ENCODE peak calls at places on chromosome 2, in ten cellular contexts. One of them, this sample, is unnamed.

GRCh38 chr2:88265352-88265960 is 95.3 kb downstream of the THNSL2 start:
- DNase-seq in anterior cingulate cortex: no peak
- DNase-seq in stimulated activated CD4-positive, alpha-beta T cell treated with anti-CD3 and anti-CD28 coated beads, Interleukin-15, amount 100 ng/mL, for 24 hours: peak
- DNase-seq in Caki2: peak
- DNase-seq in midbrain: no peak
- DNase-seq in NCI-H1417: no peak
- DNase-seq in HFFc6: no peak
- DNase-seq in H54: no peak
- DNase-seq in NCI-H1092 treated with DMSO at 0.1 percent for 48 hours: no peak
- DNase-seq in GM18507: no peak
- DNase-seq in this sample: no peak

GRCh38 chr2:145760781-145761649 is 1241.1 kb upstream of the ZEB2 start:
- DNase-seq in anterior cingulate cortex: no peak
- DNase-seq in stimulated activated CD4-positive, alpha-beta T cell treated with anti-CD3 and anti-CD28 coated beads, Interleukin-15, amount 100 ng/mL, for 24 hours: no peak
- DNase-seq in Caki2: peak
- DNase-seq in midbrain: no peak
- DNase-seq in NCI-H1417: no peak
- DNase-seq in HFFc6: peak
- DNase-seq in H54: no peak
- DNase-seq in NCI-H1092 treated with DMSO at 0.1 percent for 48 hours: no peak
- DNase-seq in GM18507: no peak
- DNase-seq in this sample: no peak

GRCh38 chr2:10053351-10053750 is 10.0 kb downstream of the KLF11 start:
- DNase-seq in anterior cingulate cortex: no peak
- DNase-seq in stimulated activated CD4-positive, alpha-beta T cell treated with anti-CD3 and anti-CD28 coated beads, Interleukin-15, amount 100 ng/mL, for 24 hours: no peak
- DNase-seq in Caki2: no peak
- DNase-seq in midbrain: no peak
- DNase-seq in NCI-H1417: no peak
- DNase-seq in HFFc6: no peak
- DNase-seq in H54: no peak
- DNase-seq in NCI-H1092 treated with DMSO at 0.1 percent for 48 hours: no peak
- DNase-seq in GM18507: no peak
- DNase-seq in this sample: no peak

GRCh38 chr2:191114403-191114886 is 36.3 kb downstream of the STAT4 start:
- DNase-seq in anterior cingulate cortex: no peak
- DNase-seq in stimulated activated CD4-positive, alpha-beta T cell treated with anti-CD3 and anti-CD28 coated beads, Interleukin-15, amount 100 ng/mL, for 24 hours: peak
- DNase-seq in Caki2: no peak
- DNase-seq in midbrain: no peak
- DNase-seq in NCI-H1417: no peak
- DNase-seq in HFFc6: no peak
- DNase-seq in H54: no peak
- DNase-seq in NCI-H1092 treated with DMSO at 0.1 percent for 48 hours: no peak
- DNase-seq in GM18507: peak
- DNase-seq in this sample: no peak

GRCh38 chr2:8956789-8957188 is 46.7 kb downstream of the MBOAT2 start:
- DNase-seq in anterior cingulate cortex: no peak
- DNase-seq in stimulated activated CD4-positive, alpha-beta T cell treated with anti-CD3 and anti-CD28 coated beads, Interleukin-15, amount 100 ng/mL, for 24 hours: no peak
- DNase-seq in Caki2: no peak
- DNase-seq in midbrain: no peak
- DNase-seq in NCI-H1417: no peak
- DNase-seq in HFFc6: no peak
- DNase-seq in H54: no peak
- DNase-seq in NCI-H1092 treated with DMSO at 0.1 percent for 48 hours: no peak
- DNase-seq in GM18507: no peak
- DNase-seq in this sample: no peak

GRCh38 chr2:179051250-179051649 is 1.3 kb upstream of the CCDC141 start:
- DNase-seq in anterior cingulate cortex: no peak
- DNase-seq in stimulated activated CD4-positive, alpha-beta T cell treated with anti-CD3 and anti-CD28 coated beads, Interleukin-15, amount 100 ng/mL, for 24 hours: no peak
- DNase-seq in Caki2: no peak
- DNase-seq in midbrain: no peak
- DNase-seq in NCI-H1417: no peak
- DNase-seq in HFFc6: no peak
- DNase-seq in H54: no peak
- DNase-seq in NCI-H1092 treated with DMSO at 0.1 percent for 48 hours: no peak
- DNase-seq in GM18507: no peak
- DNase-seq in this sample: no peak

GRCh38 chr2:152098033-152098797 is 629 bp downstream of the CACNB4 start:
- DNase-seq in anterior cingulate cortex: no peak
- DNase-seq in stimulated activated CD4-positive, alpha-beta T cell treated with anti-CD3 and anti-CD28 coated beads, Interleukin-15, amount 100 ng/mL, for 24 hours: peak
- DNase-seq in Caki2: no peak
- DNase-seq in midbrain: no peak
- DNase-seq in NCI-H1417: no peak
- DNase-seq in HFFc6: no peak
- DNase-seq in H54: peak
- DNase-seq in NCI-H1092 treated with DMSO at 0.1 percent for 48 hours: no peak
- DNase-seq in GM18507: peak
- DNase-seq in this sample: no peak

GRCh38 chr2:5365871-5366461 is 326.2 kb upstream of the SOX11 start:
- DNase-seq in anterior cingulate cortex: no peak
- DNase-seq in stimulated activated CD4-positive, alpha-beta T cell treated with anti-CD3 and anti-CD28 coated beads, Interleukin-15, amount 100 ng/mL, for 24 hours: peak
- DNase-seq in Caki2: peak
- DNase-seq in midbrain: peak
- DNase-seq in NCI-H1417: peak
- DNase-seq in HFFc6: no peak
- DNase-seq in H54: peak
- DNase-seq in NCI-H1092 treated with DMSO at 0.1 percent for 48 hours: peak
- DNase-seq in GM18507: peak
- DNase-seq in this sample: peak

GRCh38 chr2:62309465-62310091 is 113.7 kb downstream of the B3GNT2 start:
- DNase-seq in anterior cingulate cortex: no peak
- DNase-seq in stimulated activated CD4-positive, alpha-beta T cell treated with anti-CD3 and anti-CD28 coated beads, Interleukin-15, amount 100 ng/mL, for 24 hours: peak
- DNase-seq in Caki2: no peak
- DNase-seq in midbrain: no peak
- DNase-seq in NCI-H1417: no peak
- DNase-seq in HFFc6: no peak
- DNase-seq in H54: no peak
- DNase-seq in NCI-H1092 treated with DMSO at 0.1 percent for 48 hours: no peak
- DNase-seq in GM18507: no peak
- DNase-seq in this sample: no peak

GRCh38 chr2:43212931-43213330 is 13.5 kb downstream of the ZFP36L2 start:
- DNase-seq in anterior cingulate cortex: no peak
- DNase-seq in stimulated activated CD4-positive, alpha-beta T cell treated with anti-CD3 and anti-CD28 coated beads, Interleukin-15, amount 100 ng/mL, for 24 hours: no peak
- DNase-seq in Caki2: no peak
- DNase-seq in midbrain: peak
- DNase-seq in NCI-H1417: no peak
- DNase-seq in HFFc6: no peak
- DNase-seq in H54: no peak
- DNase-seq in NCI-H1092 treated with DMSO at 0.1 percent for 48 hours: no peak
- DNase-seq in GM18507: no peak
- DNase-seq in this sample: no peak

GRCh38 chr2:237818066-237818473 is 19.5 kb downstream of the RBM44 start:
- DNase-seq in anterior cingulate cortex: no peak
- DNase-seq in stimulated activated CD4-positive, alpha-beta T cell treated with anti-CD3 and anti-CD28 coated beads, Interleukin-15, amount 100 ng/mL, for 24 hours: no peak
- DNase-seq in Caki2: no peak
- DNase-seq in midbrain: no peak
- DNase-seq in NCI-H1417: no peak
- DNase-seq in HFFc6: peak
- DNase-seq in H54: no peak
- DNase-seq in NCI-H1092 treated with DMSO at 0.1 percent for 48 hours: no peak
- DNase-seq in GM18507: no peak
- DNase-seq in this sample: no peak

GRCh38 chr2:127011136-127011740 is 95.7 kb downstream of the BIN1 start:
- DNase-seq in anterior cingulate cortex: no peak
- DNase-seq in stimulated activated CD4-positive, alpha-beta T cell treated with anti-CD3 and anti-CD28 coated beads, Interleukin-15, amount 100 ng/mL, for 24 hours: no peak
- DNase-seq in Caki2: no peak
- DNase-seq in midbrain: no peak
- DNase-seq in NCI-H1417: no peak
- DNase-seq in HFFc6: no peak
- DNase-seq in H54: no peak
- DNase-seq in NCI-H1092 treated with DMSO at 0.1 percent for 48 hours: no peak
- DNase-seq in GM18507: no peak
- DNase-seq in this sample: no peak

GRCh38 chr2:110143982-110144381 is 28.4 kb upstream of the MALL start:
- DNase-seq in anterior cingulate cortex: no peak
- DNase-seq in stimulated activated CD4-positive, alpha-beta T cell treated with anti-CD3 and anti-CD28 coated beads, Interleukin-15, amount 100 ng/mL, for 24 hours: no peak
- DNase-seq in Caki2: no peak
- DNase-seq in midbrain: no peak
- DNase-seq in NCI-H1417: no peak
- DNase-seq in HFFc6: no peak
- DNase-seq in H54: no peak
- DNase-seq in NCI-H1092 treated with DMSO at 0.1 percent for 48 hours: no peak
- DNase-seq in GM18507: no peak
- DNase-seq in this sample: no peak

GRCh38 chr2:35973132-35973736 is 382.3 kb upstream of the CRIM1 start:
- DNase-seq in anterior cingulate cortex: no peak
- DNase-seq in stimulated activated CD4-positive, alpha-beta T cell treated with anti-CD3 and anti-CD28 coated beads, Interleukin-15, amount 100 ng/mL, for 24 hours: peak
- DNase-seq in Caki2: peak
- DNase-seq in midbrain: peak
- DNase-seq in NCI-H1417: peak
- DNase-seq in HFFc6: peak
- DNase-seq in H54: no peak
- DNase-seq in NCI-H1092 treated with DMSO at 0.1 percent for 48 hours: no peak
- DNase-seq in GM18507: no peak
- DNase-seq in this sample: no peak

GRCh38 chr2:15811367-15811766 is 129.0 kb upstream of the MYCN start:
- DNase-seq in anterior cingulate cortex: no peak
- DNase-seq in stimulated activated CD4-positive, alpha-beta T cell treated with anti-CD3 and anti-CD28 coated beads, Interleukin-15, amount 100 ng/mL, for 24 hours: no peak
- DNase-seq in Caki2: peak
- DNase-seq in midbrain: no peak
- DNase-seq in NCI-H1417: no peak
- DNase-seq in HFFc6: no peak
- DNase-seq in H54: no peak
- DNase-seq in NCI-H1092 treated with DMSO at 0.1 percent for 48 hours: no peak
- DNase-seq in GM18507: no peak
- DNase-seq in this sample: no peak

GRCh38 chr2:217996345-217996744 is 6.5 kb downstream of the TNS1 start:
- DNase-seq in anterior cingulate cortex: no peak
- DNase-seq in stimulated activated CD4-positive, alpha-beta T cell treated with anti-CD3 and anti-CD28 coated beads, Interleukin-15, amount 100 ng/mL, for 24 hours: no peak
- DNase-seq in Caki2: no peak
- DNase-seq in midbrain: no peak
- DNase-seq in NCI-H1417: no peak
- DNase-seq in HFFc6: peak
- DNase-seq in H54: no peak
- DNase-seq in NCI-H1092 treated with DMSO at 0.1 percent for 48 hours: no peak
- DNase-seq in GM18507: no peak
- DNase-seq in this sample: no peak

GRCh38 chr2:196592912-196593881 is 46.3 kb upstream of the CCDC150 start:
- DNase-seq in anterior cingulate cortex: peak
- DNase-seq in stimulated activated CD4-positive, alpha-beta T cell treated with anti-CD3 and anti-CD28 coated beads, Interleukin-15, amount 100 ng/mL, for 24 hours: peak
- DNase-seq in Caki2: peak
- DNase-seq in midbrain: peak
- DNase-seq in NCI-H1417: peak
- DNase-seq in HFFc6: peak
- DNase-seq in H54: peak
- DNase-seq in NCI-H1092 treated with DMSO at 0.1 percent for 48 hours: peak
- DNase-seq in GM18507: peak
- DNase-seq in this sample: no peak

GRCh38 chr2:106062627-106063026 is 131.5 kb downstream of the UXS1 start:
- DNase-seq in anterior cingulate cortex: no peak
- DNase-seq in stimulated activated CD4-positive, alpha-beta T cell treated with anti-CD3 and anti-CD28 coated beads, Interleukin-15, amount 100 ng/mL, for 24 hours: no peak
- DNase-seq in Caki2: no peak
- DNase-seq in midbrain: no peak
- DNase-seq in NCI-H1417: no peak
- DNase-seq in HFFc6: no peak
- DNase-seq in H54: no peak
- DNase-seq in NCI-H1092 treated with DMSO at 0.1 percent for 48 hours: no peak
- DNase-seq in GM18507: no peak
- DNase-seq in this sample: no peak

GRCh38 chr2:215755651-215756350 is 257.6 kb downstream of the MREG start:
- DNase-seq in anterior cingulate cortex: no peak
- DNase-seq in stimulated activated CD4-positive, alpha-beta T cell treated with anti-CD3 and anti-CD28 coated beads, Interleukin-15, amount 100 ng/mL, for 24 hours: no peak
- DNase-seq in Caki2: no peak
- DNase-seq in midbrain: no peak
- DNase-seq in NCI-H1417: no peak
- DNase-seq in HFFc6: no peak
- DNase-seq in H54: no peak
- DNase-seq in NCI-H1092 treated with DMSO at 0.1 percent for 48 hours: no peak
- DNase-seq in GM18507: no peak
- DNase-seq in this sample: no peak

This sample was measured in brain pericyte.